ENCODE peak calls at places on chromosomes 7 and 10, in four cellular contexts. A is left lobe of liver, Y is heart right ventricle, O is left lung. B is an unnamed sample.

GRCh38 chr7:149880871-149881301 is 7.1 kb downstream of the ATP6V0E2 start:
- ATAC-seq in A (no peak), O (peak), Y (no peak), B (no peak)

GRCh38 chr10:61973169-61973568 is 71.7 kb downstream of the ARID5B start:
- ATAC-seq in A (no peak), Y (no peak), O (no peak), B (no peak)

GRCh38 chr10:112383325-112383724 is 9.4 kb downstream of the ACSL5 start:
- ATAC-seq in A (peak), Y (no peak), O (peak), B (peak)

GRCh38 chr7:82715344-82715743 is 271.8 kb upstream of the CACNA2D1 start:
- ATAC-seq in Y (no peak), A (no peak), O (no peak), B (no peak)

GRCh38 chr7:131148708-131149428 is 178.8 kb upstream of the MKLN1 start:
- ATAC-seq in A (no peak), Y (no peak), O (no peak), B (no peak)

GRCh38 chr10:116838143-116838725 is 11.1 kb upstream of the ENO4 start:
- ATAC-seq in Y (no peak), O (no peak), A (peak), B (peak)

GRCh38 chr7:155392726-155393570 is 65.0 kb upstream of the EN2 start:
- ATAC-seq in A (peak), Y (no peak), O (no peak), B (no peak)

GRCh38 chr10:10850227-10850626 is 167.4 kb upstream of the CELF2 start:
- ATAC-seq in A (no peak), Y (peak), O (peak), B (no peak)

GRCh38 chr10:59779656-59780521 is 26.6 kb upstream of the MRLN start:
- ATAC-seq in A (no peak), O (no peak), Y (peak), B (no peak)

GRCh38 chr10:36248314-36248981 is 606.4 kb upstream of the FZD8 start:
- ATAC-seq in A (no peak), Y (no peak), O (no peak), B (no peak)

B was measured in stimulated activated memory B cell treated with anti-CD40 and anti-IgM and Interleukin-4, amounts not matched to agents 10 μg/mL and 1 μg/mL and 100 μg/mL, for 72 hours.